ENCODE peak calls at places on chromosome 20, in nine cellular contexts. One of them, this sample, is unnamed.

GRCh38 chr20:60271597-60271996 is 313.4 kb downstream of the CDH26 start:
- DNase-seq in cardiac muscle cell: peak; percentile 10
- DNase-seq in Peyer's patch: no peak
- DNase-seq in keratinocyte: no peak
- DNase-seq in small intestine: no peak
- DNase-seq in uterus: no peak
- DNase-seq in A549: peak; percentile 10
- DNase-seq in tibial nerve: no peak
- DNase-seq in psoas muscle: no peak
- DNase-seq in this sample: no peak

GRCh38 chr20:18906046-18906445 is 92.5 kb downstream of the SCP2D1 start:
- DNase-seq in uterus: no peak
- DNase-seq in small intestine: no peak
- DNase-seq in A549: no peak
- DNase-seq in psoas muscle: no peak
- DNase-seq in cardiac muscle cell: no peak
- DNase-seq in Peyer's patch: no peak
- DNase-seq in tibial nerve: no peak
- DNase-seq in keratinocyte: no peak
- DNase-seq in this sample: no peak

GRCh38 chr20:11676618-11677289 is 240.9 kb upstream of the BTBD3 start:
- DNase-seq in Peyer's patch: peak; percentile 59
- DNase-seq in A549: peak; percentile 65
- DNase-seq in small intestine: peak; percentile 37
- DNase-seq in cardiac muscle cell: peak; percentile 67
- DNase-seq in psoas muscle: peak; percentile 26
- DNase-seq in uterus: no peak
- DNase-seq in keratinocyte: no peak
- DNase-seq in tibial nerve: no peak
- DNase-seq in this sample: no peak

GRCh38 chr20:50744143-50744792 is 12.9 kb downstream of the PARD6B start:
- DNase-seq in uterus: peak; percentile 87
- DNase-seq in psoas muscle: peak; percentile 67
- DNase-seq in tibial nerve: peak; percentile 59
- DNase-seq in Peyer's patch: peak; percentile 70
- DNase-seq in small intestine: peak; percentile 96
- DNase-seq in A549: peak; percentile 92
- DNase-seq in cardiac muscle cell: peak; percentile 83
- DNase-seq in keratinocyte: no peak
- DNase-seq in this sample: no peak

GRCh38 chr20:2296545-2297351 is 947 bp downstream of the TGM3 start:
- DNase-seq in psoas muscle: no peak
- DNase-seq in A549: no peak
- DNase-seq in cardiac muscle cell: peak; percentile 12
- DNase-seq in keratinocyte: no peak
- DNase-seq in uterus: no peak
- DNase-seq in small intestine: no peak
- DNase-seq in tibial nerve: no peak
- DNase-seq in Peyer's patch: no peak
- DNase-seq in this sample: no peak

GRCh38 chr20:8473459-8473858 is 341.4 kb downstream of the PLCB1 start:
- DNase-seq in small intestine: no peak
- DNase-seq in A549: no peak
- DNase-seq in Peyer's patch: no peak
- DNase-seq in cardiac muscle cell: no peak
- DNase-seq in psoas muscle: no peak
- DNase-seq in tibial nerve: no peak
- DNase-seq in keratinocyte: no peak
- DNase-seq in uterus: no peak
- DNase-seq in this sample: no peak

GRCh38 chr20:431012-431904 is 23.2 kb downstream of the RBCK1 start:
- DNase-seq in Peyer's patch: peak; percentile 71
- DNase-seq in uterus: peak; percentile 35
- DNase-seq in tibial nerve: peak; percentile 34
- DNase-seq in psoas muscle: peak; percentile 53
- DNase-seq in keratinocyte: no peak
- DNase-seq in cardiac muscle cell: peak; percentile 73
- DNase-seq in A549: peak; percentile 95
- DNase-seq in small intestine: peak; percentile 59
- DNase-seq in this sample: peak; percentile 68

GRCh38 chr20:64137598-64138031 is 26.6 kb upstream of the MYT1 start:
- DNase-seq in uterus: no peak
- DNase-seq in tibial nerve: no peak
- DNase-seq in psoas muscle: no peak
- DNase-seq in cardiac muscle cell: no peak
- DNase-seq in Peyer's patch: no peak
- DNase-seq in A549: no peak
- DNase-seq in small intestine: no peak
- DNase-seq in keratinocyte: no peak
- DNase-seq in this sample: no peak

GRCh38 chr20:39259010-39259803 is 297.1 kb downstream of the DHX35 start:
- DNase-seq in A549: no peak
- DNase-seq in Peyer's patch: no peak
- DNase-seq in cardiac muscle cell: peak; percentile 14
- DNase-seq in small intestine: no peak
- DNase-seq in uterus: peak; percentile 37
- DNase-seq in keratinocyte: no peak
- DNase-seq in psoas muscle: no peak
- DNase-seq in tibial nerve: no peak
- DNase-seq in this sample: no peak

GRCh38 chr20:22789661-22790060 is 205.3 kb upstream of the FOXA2 start:
- DNase-seq in keratinocyte: no peak
- DNase-seq in Peyer's patch: no peak
- DNase-seq in tibial nerve: no peak
- DNase-seq in psoas muscle: no peak
- DNase-seq in uterus: no peak
- DNase-seq in small intestine: no peak
- DNase-seq in cardiac muscle cell: no peak
- DNase-seq in A549: no peak
- DNase-seq in this sample: no peak

GRCh38 chr20:60589624-60590023 is 631.4 kb downstream of the CDH26 start:
- DNase-seq in psoas muscle: no peak
- DNase-seq in keratinocyte: no peak
- DNase-seq in uterus: no peak
- DNase-seq in cardiac muscle cell: peak; percentile 87
- DNase-seq in small intestine: no peak
- DNase-seq in A549: no peak
- DNase-seq in Peyer's patch: no peak
- DNase-seq in tibial nerve: no peak
- DNase-seq in this sample: no peak

GRCh38 chr20:63735859-63736718 is at the start of gene LIME1:
- DNase-seq in cardiac muscle cell: no peak
- DNase-seq in psoas muscle: no peak
- DNase-seq in uterus: peak; percentile 25
- DNase-seq in keratinocyte: no peak
- DNase-seq in small intestine: peak; percentile 47
- DNase-seq in tibial nerve: no peak
- DNase-seq in A549: no peak
- DNase-seq in Peyer's patch: peak; percentile 77
- DNase-seq in this sample: peak; percentile 86

GRCh38 chr20:1386323-1386722 is 6.5 kb downstream of the FKBP1A start:
- DNase-seq in small intestine: no peak
- DNase-seq in tibial nerve: no peak
- DNase-seq in keratinocyte: no peak
- DNase-seq in cardiac muscle cell: no peak
- DNase-seq in A549: no peak
- DNase-seq in psoas muscle: no peak
- DNase-seq in uterus: no peak
- DNase-seq in Peyer's patch: no peak
- DNase-seq in this sample: no peak

GRCh38 chr20:60764771-60765170 is 487.3 kb upstream of the CDH4 start:
- DNase-seq in tibial nerve: no peak
- DNase-seq in psoas muscle: no peak
- DNase-seq in small intestine: no peak
- DNase-seq in keratinocyte: no peak
- DNase-seq in uterus: no peak
- DNase-seq in Peyer's patch: no peak
- DNase-seq in cardiac muscle cell: no peak
- DNase-seq in A549: no peak
- DNase-seq in this sample: no peak

DNA sequence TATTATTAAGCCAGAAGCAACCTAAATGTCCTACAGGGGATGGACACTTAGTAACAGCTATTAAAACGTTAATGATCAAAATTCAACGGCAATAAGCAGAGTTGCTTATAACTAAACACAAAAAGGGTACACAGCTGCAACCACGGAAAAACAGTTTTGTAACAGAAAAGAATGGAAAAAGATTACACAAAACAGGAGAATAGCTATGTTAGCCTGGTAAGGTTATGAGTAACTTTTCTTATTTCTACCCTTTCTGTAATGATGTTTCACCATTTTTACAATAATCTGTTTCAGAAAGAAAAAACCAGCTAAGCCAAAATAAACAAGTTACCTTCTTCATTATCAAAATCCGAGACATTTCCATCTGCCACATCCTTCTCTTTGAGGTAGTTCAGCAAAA is 27.4 kb downstream of the TTI1 start:
- DNase-seq in small intestine: no peak
- DNase-seq in keratinocyte: no peak
- DNase-seq in Peyer's patch: no peak
- DNase-seq in cardiac muscle cell: no peak
- DNase-seq in psoas muscle: no peak
- DNase-seq in uterus: no peak
- DNase-seq in A549: no peak
- DNase-seq in tibial nerve: no peak
- DNase-seq in this sample: no peak
- H3K4me1 ChIP-seq in small intestine: no peaks in the 10 kb centered on the region
- H3K4me1 ChIP-seq in keratinocyte: peaks cover 7% of the 10 kb centered on the region
- H3K4me1 ChIP-seq in Peyer's patch: no peaks in the 10 kb centered on the region
- H3K4me1 ChIP-seq in cardiac muscle cell: peaks cover 17% of the 10 kb centered on the region
- H3K4me1 ChIP-seq in psoas muscle: no peaks in the 10 kb centered on the region
- H3K4me1 ChIP-seq in uterus: no peaks in the 10 kb centered on the region
- H3K4me1 ChIP-seq in A549: peaks cover 9% of the 10 kb centered on the region
- H3K4me1 ChIP-seq in tibial nerve: no peaks in the 10 kb centered on the region
- H3K4me1 ChIP-seq in this sample: peaks cover 16% of the 10 kb centered on the region

DNA sequence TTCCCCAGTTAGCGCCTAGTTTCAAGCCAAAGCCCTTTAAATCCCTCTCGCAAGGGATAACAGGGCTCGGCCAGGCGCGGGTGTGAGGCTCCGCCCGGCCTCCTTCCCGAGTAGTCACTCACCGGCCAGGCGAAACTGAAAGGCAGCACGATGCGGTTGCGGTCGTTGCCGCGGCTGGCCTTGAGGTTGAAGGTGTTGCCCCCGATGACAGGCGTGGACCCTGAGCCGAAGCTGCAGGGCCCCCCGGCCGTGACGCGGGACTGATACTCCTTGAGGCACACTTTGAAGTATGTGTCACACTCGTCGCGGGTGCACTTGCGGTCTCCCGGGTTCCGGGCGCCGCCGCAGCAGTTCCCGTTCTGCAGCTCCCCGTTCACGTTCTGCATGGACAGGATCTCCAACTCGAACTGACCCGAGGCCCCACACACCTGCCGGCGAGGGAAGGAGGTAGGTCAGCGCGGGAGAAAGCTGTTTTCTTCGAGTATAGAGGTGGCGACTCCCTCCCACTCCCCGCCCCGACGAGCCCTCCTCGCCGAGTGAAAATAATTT is 1.1 kb downstream of the JAG1 start:
- DNase-seq in Peyer's patch: peak; percentile 85
- DNase-seq in uterus: peak; percentile 57
- DNase-seq in tibial nerve: no peak
- DNase-seq in keratinocyte: no peak
- DNase-seq in psoas muscle: peak; percentile 63
- DNase-seq in cardiac muscle cell: peak; percentile 60
- DNase-seq in small intestine: peak; percentile 76
- DNase-seq in A549: no peak
- DNase-seq in this sample: no peak
- H3K4me3 ChIP-seq in Peyer's patch: peak overlapping the region; percentile 84
- H3K4me3 ChIP-seq in uterus: peak overlapping the region; percentile 88
- H3K4me3 ChIP-seq in tibial nerve: peak overlapping the region; percentile 68
- H3K4me3 ChIP-seq in keratinocyte: peak overlapping the region; percentile 99
- H3K4me3 ChIP-seq in psoas muscle: peak overlapping the region; percentile 97
- H3K4me3 ChIP-seq in cardiac muscle cell: peak overlapping the region; percentile 89
- H3K4me3 ChIP-seq in small intestine: peak overlapping the region; percentile 74
- H3K4me3 ChIP-seq in A549: peak overlapping the region; percentile 92
- H3K4me3 ChIP-seq in this sample: no peak overlapping the region

GRCh38 chr20:58670097-58670496 is 19.0 kb downstream of the STX16 start:
- DNase-seq in tibial nerve: no peak
- DNase-seq in psoas muscle: no peak
- DNase-seq in A549: no peak
- DNase-seq in uterus: no peak
- DNase-seq in cardiac muscle cell: no peak
- DNase-seq in small intestine: no peak
- DNase-seq in Peyer's patch: no peak
- DNase-seq in keratinocyte: no peak
- DNase-seq in this sample: no peak

GRCh38 chr20:58670659-58671058 is 19.6 kb downstream of the STX16 start:
- DNase-seq in uterus: no peak
- DNase-seq in cardiac muscle cell: no peak
- DNase-seq in A549: no peak
- DNase-seq in psoas muscle: no peak
- DNase-seq in keratinocyte: no peak
- DNase-seq in Peyer's patch: no peak
- DNase-seq in small intestine: no peak
- DNase-seq in tibial nerve: no peak
- DNase-seq in this sample: no peak

GRCh38 chr20:58667975-58668374 is 16.9 kb downstream of the STX16 start:
- DNase-seq in psoas muscle: no peak
- DNase-seq in Peyer's patch: no peak
- DNase-seq in uterus: no peak
- DNase-seq in A549: no peak
- DNase-seq in tibial nerve: no peak
- DNase-seq in small intestine: no peak
- DNase-seq in cardiac muscle cell: no peak
- DNase-seq in keratinocyte: no peak
- DNase-seq in this sample: no peak

GRCh38 chr20:58668901-58669286 is 17.8 kb downstream of the STX16 start:
- DNase-seq in tibial nerve: no peak
- DNase-seq in small intestine: no peak
- DNase-seq in cardiac muscle cell: no peak
- DNase-seq in uterus: no peak
- DNase-seq in Peyer's patch: no peak
- DNase-seq in psoas muscle: no peak
- DNase-seq in A549: no peak
- DNase-seq in keratinocyte: no peak
- DNase-seq in this sample: no peak

GRCh38 chr20:58669287-58670006 is 18.4 kb downstream of the STX16 start:
- DNase-seq in Peyer's patch: no peak
- DNase-seq in small intestine: no peak
- DNase-seq in cardiac muscle cell: no peak
- DNase-seq in uterus: no peak
- DNase-seq in keratinocyte: no peak
- DNase-seq in psoas muscle: no peak
- DNase-seq in tibial nerve: no peak
- DNase-seq in A549: no peak
- DNase-seq in this sample: no peak
- H3K27ac ChIP-seq in Peyer's patch: no peak overlapping the region
- H3K27ac ChIP-seq in small intestine: no peak overlapping the region
- H3K27ac ChIP-seq in cardiac muscle cell: no peak overlapping the region
- H3K27ac ChIP-seq in uterus: no peak overlapping the region
- H3K27ac ChIP-seq in keratinocyte: no peak overlapping the region
- H3K27ac ChIP-seq in psoas muscle: no peak overlapping the region
- H3K27ac ChIP-seq in tibial nerve: no peak overlapping the region
- H3K27ac ChIP-seq in A549: no peak overlapping the region
- H3K27ac ChIP-seq in this sample: no peak overlapping the region

DNA sequence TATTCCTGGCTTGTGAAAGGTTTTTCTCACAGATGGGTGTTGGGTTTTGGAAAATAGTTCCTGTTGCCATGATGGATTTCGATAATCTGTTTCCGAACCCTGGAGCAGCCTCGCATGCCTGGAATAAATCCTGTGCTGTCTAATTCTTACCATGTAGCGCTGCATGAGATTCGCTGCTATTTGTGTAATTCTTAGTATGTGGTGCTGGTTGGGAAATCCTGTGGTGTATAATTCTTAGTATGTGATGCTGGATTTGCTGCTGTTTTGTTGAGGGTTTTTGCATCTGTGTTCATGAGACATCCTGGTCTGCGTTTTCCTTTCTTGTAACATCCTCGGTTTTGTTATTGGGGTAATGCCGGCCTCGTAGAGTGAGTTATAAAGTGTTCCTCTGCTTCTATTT is 23.7 kb downstream of the NTSR1 start:
- DNase-seq in uterus: no peak
- DNase-seq in cardiac muscle cell: no peak
- DNase-seq in keratinocyte: no peak
- DNase-seq in tibial nerve: no peak
- DNase-seq in A549: no peak
- DNase-seq in Peyer's patch: no peak
- DNase-seq in small intestine: no peak
- DNase-seq in psoas muscle: no peak
- DNase-seq in this sample: no peak
- H3K4me1 ChIP-seq in uterus: no peaks in the 10 kb centered on the region
- H3K4me1 ChIP-seq in cardiac muscle cell: no peaks in the 10 kb centered on the region
- H3K4me1 ChIP-seq in keratinocyte: peaks cover 14% of the 10 kb centered on the region
- H3K4me1 ChIP-seq in tibial nerve: no peaks in the 10 kb centered on the region
- H3K4me1 ChIP-seq in A549: no peaks in the 10 kb centered on the region
- H3K4me1 ChIP-seq in Peyer's patch: no peaks in the 10 kb centered on the region
- H3K4me1 ChIP-seq in small intestine: no peaks in the 10 kb centered on the region
- H3K4me1 ChIP-seq in psoas muscle: no peaks in the 10 kb centered on the region
- H3K4me1 ChIP-seq in this sample: peaks cover 11% of the 10 kb centered on the region